ENCODE peak calls at places on chromosomes 12 and 14, in six cellular contexts. O is SK-N-SH, A is stomach, L is sigmoid colon, T is transverse colon, J is A549. W is an unnamed sample.

GRCh38 chr14:104582005-104582404 is 2.4 kb downstream of the C14orf180 start:
- DNase-seq in T (no peak), O (no peak), J (no peak), A (peak; percentile 60), L (no peak), W (no peak)

GRCh38 chr12:3303410-3304136 is 187.4 kb upstream of the PRMT8 start:
- DNase-seq in O (peak; percentile 55), T (no peak), A (no peak), J (no peak), L (no peak), W (no peak)

GRCh38 chr12:5318874-5319273 is 113.0 kb upstream of the NTF3 start:
- DNase-seq in L (no peak), J (no peak), T (peak; percentile 34), A (no peak), O (no peak), W (no peak)

GRCh38 chr12:42299392-42300308 is 26.2 kb downstream of the ZCRB1 start:
- DNase-seq in J (peak; percentile 49), T (no peak), L (no peak), A (no peak), O (no peak), W (no peak)

GRCh38 chr12:57518920-57519757 is 1.2 kb downstream of the DDIT3 start:
- DNase-seq in A (peak; percentile 43), J (peak; percentile 51), L (peak; percentile 78), O (no peak), T (peak; percentile 23), W (no peak)

GRCh38 chr12:89162704-89163261 is 189.5 kb downstream of the DUSP6 start:
- DNase-seq in O (no peak), T (peak; percentile 44), J (peak; percentile 91), A (peak; percentile 27), L (peak; percentile 90), W (peak; percentile 93)

GRCh38 chr14:99512571-99513182 is 31.5 kb downstream of the CCNK start:
- DNase-seq in A (no peak), L (no peak), J (no peak), T (no peak), O (peak; percentile 7), W (no peak)

GRCh38 chr12:56677680-56678079 is 10.4 kb downstream of the PTGES3 start:
- DNase-seq in J (no peak), L (no peak), T (no peak), O (no peak), A (no peak), W (no peak)

GRCh38 chr14:83473846-83474245 is 1940.2 kb upstream of the SEL1L start:
- DNase-seq in L (no peak), T (no peak), A (no peak), J (no peak), O (no peak), W (no peak)

GRCh38 chr14:65186951-65187350 is 84.6 kb upstream of the MAX start:
- DNase-seq in J (no peak), L (no peak), A (no peak), O (no peak), T (no peak), W (no peak)

GRCh38 chr12:57116580-57117281 is 5.6 kb upstream of the STAT6 start:
- DNase-seq in J (no peak), A (no peak), O (no peak), T (no peak), L (no peak), W (no peak)

GRCh38 chr12:109093022-109093918 is at the start of gene ALKBH2:
- DNase-seq in J (peak; percentile 95), A (peak; percentile 95), T (peak; percentile 95), O (peak; percentile 90), L (peak; percentile 96), W (peak; percentile 98)
- TF ChIP-seq EP300 in J (no peak), A (no peak), T (peak; percentile 82), O (no peak), L (peak; percentile 82), W (peak; percentile 92)

GRCh38 chr12:48831257-48831656 is 13.0 kb downstream of the CACNB3 start:
- DNase-seq in A (no peak), T (no peak), O (no peak), J (no peak), L (no peak), W (no peak)

GRCh38 chr12:48828293-48828692 is 10.0 kb downstream of the CACNB3 start:
- DNase-seq in J (no peak), A (no peak), T (no peak), L (no peak), O (no peak), W (no peak)

GRCh38 chr12:48828841-48829575 is 10.7 kb downstream of the CACNB3 start:
- DNase-seq in J (no peak), A (no peak), L (no peak), T (no peak), O (no peak), W (no peak)

GRCh38 chr12:48827513-48828096 is 9.3 kb downstream of the CACNB3 start:
- DNase-seq in A (no peak), T (no peak), J (no peak), O (no peak), L (no peak), W (no peak)

GRCh38 chr12:48832321-48833060 is 14.2 kb downstream of the CACNB3 start:
- DNase-seq in J (no peak), T (no peak), A (no peak), O (no peak), L (no peak), W (no peak)
- TF ChIP-seq CTCF in J (no peak), T (no peak), A (no peak), O (no peak), L (no peak), W (no peak)

GRCh38 chr12:110501722-110502448 is at the start of the genes RAD9B and VPS29:
- DNase-seq in O (peak; percentile 93), L (peak; percentile 99), J (peak; percentile 99), A (peak; percentile 98), T (peak; percentile 99), W (peak; percentile 99)
- TF ChIP-seq EP300 in O (no peak), L (peak; percentile 84), J (no peak), A (no peak), T (no peak), W (no peak)

DNA sequence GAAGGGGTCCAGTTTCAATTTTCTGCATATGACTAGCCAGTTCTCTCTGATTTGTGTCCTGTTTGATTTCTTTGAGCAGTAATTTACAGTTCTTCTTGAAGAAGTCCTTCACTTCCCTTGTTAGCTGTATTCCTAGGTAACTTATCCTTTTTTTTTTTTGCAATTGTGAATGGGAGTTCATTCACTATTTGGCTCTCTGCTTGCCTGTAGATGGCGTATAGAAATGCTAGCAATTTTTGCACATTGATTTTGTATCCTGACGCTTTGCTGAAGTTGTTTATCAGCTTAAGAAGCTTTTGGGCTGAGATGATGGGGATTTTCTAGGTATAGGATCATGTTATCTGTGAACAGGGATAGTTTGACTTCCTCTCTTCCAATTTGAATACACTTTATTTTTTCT is 77.6 kb upstream of the NID2 start:
- DNase-seq in J (no peak), T (no peak), L (no peak), A (no peak), O (no peak), W (no peak)
- TF ChIP-seq CTCF in J (no peak), T (no peak), L (no peak), A (no peak), O (peak; percentile 38), W (no peak)

GRCh38 chr12:122067966-122068365 is 10.6 kb upstream of the MLXIP start:
- DNase-seq in L (peak; percentile 86), A (peak; percentile 58), T (peak; percentile 75), J (no peak), O (no peak), W (no peak)

GRCh38 chr12:122076743-122077495 is 1.6 kb upstream of the MLXIP start:
- DNase-seq in O (no peak), J (no peak), A (no peak), T (peak; percentile 69), L (no peak), W (no peak)

GRCh38 chr12:122067548-122067947 is 11.0 kb upstream of the MLXIP start:
- DNase-seq in O (no peak), J (no peak), T (no peak), L (no peak), A (no peak), W (no peak)

GRCh38 chr12:122073815-122074214 is 4.7 kb upstream of the MLXIP start:
- DNase-seq in A (no peak), J (no peak), L (no peak), O (no peak), T (no peak), W (no peak)

GRCh38 chr12:122072031-122072970 is 6.3 kb upstream of the MLXIP start:
- DNase-seq in T (no peak), A (peak; percentile 38), L (peak; percentile 94), O (peak; percentile 83), J (peak; percentile 94), W (no peak)
- TF ChIP-seq EP300 in T (no peak), A (no peak), L (no peak), O (no peak), J (peak; percentile 68), W (no peak)

GRCh38 chr12:52976574-52977071 is 27.7 kb downstream of the KRT18 start:
- DNase-seq in O (no peak), L (no peak), A (no peak), T (no peak), J (peak; percentile 60), W (no peak)

GRCh38 chr12:52977195-52977594 is 28.3 kb downstream of the KRT18 start:
- DNase-seq in O (no peak), T (no peak), L (no peak), J (no peak), A (no peak), W (no peak)

GRCh38 chr12:52971701-52972329 is 22.9 kb downstream of the KRT18 start:
- DNase-seq in O (no peak), L (no peak), T (peak; percentile 51), J (peak; percentile 94), A (no peak), W (no peak)

GRCh38 chr12:52975204-52975603 is 26.3 kb downstream of the KRT18 start:
- DNase-seq in T (no peak), J (no peak), L (no peak), O (no peak), A (no peak), W (no peak)

DNA sequence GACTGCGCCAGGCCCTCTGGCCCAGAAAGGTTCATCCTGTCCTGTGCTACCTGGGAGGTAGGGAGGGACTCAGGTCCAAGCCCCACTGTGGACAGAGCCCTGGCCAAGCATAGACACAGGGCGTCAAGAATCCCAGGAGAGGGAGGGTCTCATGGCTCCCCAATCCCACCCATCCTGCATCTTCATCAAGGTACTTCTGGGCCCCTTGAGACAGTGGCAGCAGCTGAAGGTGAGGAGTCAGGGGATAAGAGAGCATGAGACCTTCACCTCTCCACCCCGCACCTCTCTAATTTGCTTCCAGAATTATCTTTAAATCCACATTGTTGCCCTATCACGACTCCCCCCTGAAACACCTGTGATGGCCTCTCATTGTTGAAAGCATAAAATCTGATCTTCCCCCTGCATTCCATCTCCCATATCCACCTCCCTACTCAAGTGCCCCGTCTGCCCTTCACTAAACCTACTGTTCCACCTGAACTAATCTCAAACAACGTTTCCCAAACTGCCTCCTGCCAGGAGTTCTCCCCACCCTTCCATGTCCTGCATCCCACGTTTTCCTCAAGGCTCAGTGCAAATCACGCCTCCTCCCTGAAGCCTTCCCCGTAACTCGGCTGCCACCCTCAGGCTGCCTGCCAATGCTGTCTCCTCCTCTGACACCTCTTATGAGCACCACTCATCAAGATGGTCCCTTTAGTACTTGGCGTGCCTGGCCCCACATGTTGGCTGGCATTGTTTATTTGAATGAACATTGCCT is 27.1 kb downstream of the KRT18 start:
- DNase-seq in A (peak; percentile 66), J (peak; percentile 92), T (peak; percentile 67), O (no peak), L (no peak), W (no peak)
- TF ChIP-seq CTCF in A (no peak), J (peak; percentile 88), T (peak; percentile 36), O (no peak), L (no peak), W (no peak)